ENCODE peak calls at places on chromosomes 16 and 17, in five cellular contexts. One of them, this sample, is unnamed.

GRCh38 chr17:56982312-56982711 is 4.4 kb downstream of the SCPEP1 start:
- DNase-seq in dorsolateral prefrontal cortex: no peak
- DNase-seq in KBM-7: no peak
- DNase-seq in osteocyte: peak; percentile 69
- DNase-seq in naive thymus-derived CD8-positive, alpha-beta T cell: no peak
- DNase-seq in this sample: no peak

GRCh38 chr16:56389554-56389953 is 35.8 kb downstream of the AMFR start:
- DNase-seq in dorsolateral prefrontal cortex: no peak
- DNase-seq in naive thymus-derived CD8-positive, alpha-beta T cell: no peak
- DNase-seq in KBM-7: no peak
- DNase-seq in osteocyte: no peak
- DNase-seq in this sample: no peak

GRCh38 chr16:20774703-20775362 is 11.0 kb downstream of the ACSM3 start:
- DNase-seq in osteocyte: no peak
- DNase-seq in dorsolateral prefrontal cortex: no peak
- DNase-seq in KBM-7: peak; percentile 84
- DNase-seq in naive thymus-derived CD8-positive, alpha-beta T cell: peak; percentile 66
- DNase-seq in this sample: peak; percentile 56

GRCh38 chr17:61809816-61810392 is 53.4 kb downstream of the BRIP1 start:
- DNase-seq in naive thymus-derived CD8-positive, alpha-beta T cell: no peak
- DNase-seq in KBM-7: peak; percentile 34
- DNase-seq in osteocyte: no peak
- DNase-seq in dorsolateral prefrontal cortex: no peak
- DNase-seq in this sample: no peak

GRCh38 chr17:50210249-50211225 is 9.1 kb upstream of the COL1A1 start:
- DNase-seq in osteocyte: peak; percentile 96
- DNase-seq in dorsolateral prefrontal cortex: no peak
- DNase-seq in KBM-7: no peak
- DNase-seq in naive thymus-derived CD8-positive, alpha-beta T cell: no peak
- DNase-seq in this sample: no peak

GRCh38 chr17:45394913-45395568 is 37.6 kb downstream of the ARHGAP27 start:
- DNase-seq in dorsolateral prefrontal cortex: peak; percentile 41
- DNase-seq in osteocyte: no peak
- DNase-seq in naive thymus-derived CD8-positive, alpha-beta T cell: peak; percentile 73
- DNase-seq in KBM-7: peak; percentile 82
- DNase-seq in this sample: peak; percentile 69

GRCh38 chr16:67406628-67407027 is 9.6 kb downstream of the ZDHHC1 start:
- DNase-seq in dorsolateral prefrontal cortex: no peak
- DNase-seq in KBM-7: no peak
- DNase-seq in osteocyte: no peak
- DNase-seq in naive thymus-derived CD8-positive, alpha-beta T cell: no peak
- DNase-seq in this sample: no peak

GRCh38 chr17:13885953-13886889 is 183.1 kb upstream of the COX10 start:
- DNase-seq in KBM-7: no peak
- DNase-seq in osteocyte: no peak
- DNase-seq in naive thymus-derived CD8-positive, alpha-beta T cell: no peak
- DNase-seq in dorsolateral prefrontal cortex: no peak
- DNase-seq in this sample: no peak

GRCh38 chr16:48101069-48101674 is 54.6 kb downstream of the ABCC12 start:
- DNase-seq in naive thymus-derived CD8-positive, alpha-beta T cell: no peak
- DNase-seq in osteocyte: no peak
- DNase-seq in dorsolateral prefrontal cortex: no peak
- DNase-seq in KBM-7: no peak
- DNase-seq in this sample: peak; percentile 34

This sample was measured in thyroid gland.